ENCODE peak calls at places on chromosomes 12 and 14, in five cellular contexts. L is Karpas-422, M is H7, R is fibroblast of mammary gland, U is AG04450. N is an unnamed sample.
A peak's percentile ranks its signal among the peaks of the same experiment; 100 is the strongest.

GRCh38 chr12:121718653-121719239 is 6.2 kb downstream of the TMEM120B start:
- DNase-seq in R (no peak), L (peak; percentile 48), M (no peak), U (no peak), N (no peak)

GRCh38 chr12:2152134-2152533 is 99.3 kb downstream of the CACNA1C start:
- DNase-seq in U (no peak), L (no peak), R (no peak), M (no peak), N (no peak)

GRCh38 chr14:21068521-21069387 is 1.4 kb upstream of the ARHGEF40 start:
- DNase-seq in R (peak; percentile 63), U (no peak), M (peak; percentile 80), L (peak; percentile 86), N (no peak)

GRCh38 chr12:121388421-121388981 is 11.4 kb upstream of the RNF34 start:
- DNase-seq in L (no peak), U (peak; percentile 76), R (peak; percentile 58), M (no peak), N (no peak)

GRCh38 chr12:58877243-58877743 is 43.0 kb downstream of the LRIG3 start:
- DNase-seq in L (no peak), R (peak; percentile 99), M (no peak), U (peak; percentile 97), N (peak; percentile 99)

GRCh38 chr12:22321620-22322019 is 12.9 kb downstream of the ST8SIA1 start:
- DNase-seq in L (peak; percentile 60), M (no peak), U (no peak), R (no peak), N (no peak)

GRCh38 chr12:117699118-117699517 is 269.7 kb downstream of the KSR2 start:
- DNase-seq in L (no peak), R (no peak), M (no peak), U (no peak), N (no peak)

GRCh38 chr12:53564276-53564675 is 57.0 kb upstream of the NPFF start:
- DNase-seq in M (no peak), L (no peak), R (no peak), U (no peak), N (no peak)

GRCh38 chr14:84087986-84088531 is 1441.9 kb upstream of the FLRT2 start:
- DNase-seq in M (no peak), L (no peak), U (peak; percentile 51), R (peak; percentile 30), N (no peak)

GRCh38 chr14:23154876-23155587 is 28.4 kb downstream of the SLC7A8 start:
- DNase-seq in M (peak; percentile 72), L (no peak), U (peak; percentile 77), R (peak; percentile 94), N (peak; percentile 62)

GRCh38 chr12:107661830-107662229 is 23.8 kb upstream of the PWP1 start:
- DNase-seq in L (no peak), U (no peak), M (no peak), R (no peak), N (no peak)

GRCh38 chr12:88267630-88268029 is 125.5 kb downstream of the TMTC3 start:
- DNase-seq in R (no peak), L (peak; percentile 27), U (no peak), M (no peak), N (no peak)

GRCh38 chr12:65500121-65500846 is 221.8 kb downstream of the MSRB3 start:
- DNase-seq in L (no peak), U (no peak), R (peak; percentile 67), M (no peak), N (no peak)

GRCh38 chr12:27838543-27838942 is 58.5 kb upstream of the MANSC4 start:
- DNase-seq in M (no peak), R (no peak), L (no peak), U (no peak), N (no peak)

GRCh38 chr12:98754095-98754494 is 109.0 kb downstream of the APAF1 start:
- DNase-seq in M (no peak), U (peak; percentile 20), L (no peak), R (peak; percentile 71), N (no peak)

GRCh38 chr14:45364565-45364964 is 111.6 kb upstream of the MIS18BP1 start:
- DNase-seq in M (no peak), R (no peak), L (no peak), U (no peak), N (no peak)

GRCh38 chr12:84732941-84733340 is 179.7 kb downstream of the SLC6A15 start:
- DNase-seq in M (no peak), L (no peak), R (no peak), U (no peak), N (no peak)

GRCh38 chr14:90168425-90169105 is 87.8 kb upstream of the PSMC1 start:
- DNase-seq in U (no peak), L (no peak), M (no peak), R (peak; percentile 7), N (no peak)

GRCh38 chr12:57476162-57476992 is 3.3 kb downstream of the ARHGAP9 start:
- DNase-seq in M (no peak), U (no peak), L (no peak), R (no peak), N (no peak)

GRCh38 chr12:85630851-85631250 is 205.4 kb downstream of the RASSF9 start:
- DNase-seq in U (no peak), L (no peak), R (peak; percentile 27), M (no peak), N (no peak)

GRCh38 chr12:56151672-56152131 is 685 bp upstream of the MYL6B start:
- DNase-seq in M (peak; percentile 84), L (peak; percentile 90), R (peak; percentile 24), U (no peak), N (no peak)

GRCh38 chr14:74425525-74426201 is 347 bp downstream of the SYNDIG1L start:
- DNase-seq in M (peak; percentile 98), L (no peak), R (no peak), U (no peak), N (no peak)

GRCh38 chr14:39469094-39469710 is 37.0 kb upstream of the FBXO33 start:
- DNase-seq in L (peak; percentile 87), R (peak; percentile 34), U (no peak), M (no peak), N (no peak)

GRCh38 chr12:130992448-130992847 is 38.7 kb downstream of the ADGRD1 start:
- DNase-seq in L (no peak), R (no peak), U (no peak), M (no peak), N (no peak)

GRCh38 chr14:101819251-101819990 is 57.9 kb downstream of the PPP2R5C start:
- DNase-seq in L (no peak), U (no peak), M (no peak), R (no peak), N (no peak)

DNA sequence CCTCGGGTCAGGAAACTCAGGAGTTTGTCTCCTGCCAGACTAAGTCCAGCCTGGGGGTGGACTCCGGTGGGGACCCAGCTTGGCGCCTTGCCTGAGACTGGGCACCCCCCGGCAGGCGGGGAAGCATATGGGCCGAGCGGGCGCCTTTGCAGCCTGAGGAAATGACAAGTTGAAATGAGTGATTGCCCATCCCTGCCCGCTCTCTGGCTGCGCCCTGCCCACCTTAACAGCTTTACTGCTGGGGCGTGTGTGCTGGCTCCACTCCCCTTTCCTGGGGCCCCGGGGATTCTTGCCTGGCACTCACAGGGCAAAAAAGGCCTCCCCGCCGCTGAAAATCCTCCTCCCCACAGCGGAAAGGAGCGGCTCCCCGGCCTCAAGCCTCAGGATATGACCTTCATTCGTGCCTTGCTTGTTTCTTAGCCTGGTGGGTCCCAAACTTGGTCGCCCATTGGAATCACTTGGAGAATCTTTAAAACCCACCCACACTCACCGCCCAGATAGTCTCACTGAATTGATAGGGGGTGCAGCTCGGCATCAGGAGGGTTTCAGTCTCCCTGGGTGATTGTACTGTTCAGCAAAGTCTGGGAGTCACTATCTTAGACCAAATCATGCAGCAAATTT is 1.5 kb downstream of the RFLNA start:
- DNase-seq in M (peak; percentile 74), U (no peak), R (no peak), L (no peak), N (no peak)
- H3K4me3 ChIP-seq in M (no peak overlapping the region), U (no peak overlapping the region), R (no peak overlapping the region), L (no peak overlapping the region), N (peak overlapping the region; percentile 47)

DNA sequence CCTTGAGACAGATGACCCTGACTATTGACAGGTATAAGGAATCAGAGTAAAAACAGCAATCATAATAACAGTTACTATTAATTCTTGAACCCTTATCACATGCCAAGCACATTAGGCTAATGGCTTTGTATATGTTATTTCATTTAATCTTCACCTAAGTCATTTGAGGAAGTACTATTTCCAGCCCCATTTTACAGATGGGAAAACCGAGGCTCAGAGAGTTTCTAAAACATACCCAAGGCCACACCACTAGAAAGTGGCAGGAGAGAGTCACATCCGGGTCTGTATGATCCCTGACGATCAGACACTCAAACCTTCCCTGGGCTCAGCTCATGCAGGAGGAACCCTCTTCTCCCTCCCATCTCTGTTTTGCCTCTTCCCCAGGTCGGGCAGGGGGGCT is 209.5 kb downstream of the RBM19 start:
- DNase-seq in L (no peak), M (no peak), U (no peak), R (no peak), N (no peak)
- H3K4me3 ChIP-seq in L (no peak overlapping the region), M (no peak overlapping the region), U (no peak overlapping the region), R (no peak overlapping the region), N (no peak overlapping the region)

DNA sequence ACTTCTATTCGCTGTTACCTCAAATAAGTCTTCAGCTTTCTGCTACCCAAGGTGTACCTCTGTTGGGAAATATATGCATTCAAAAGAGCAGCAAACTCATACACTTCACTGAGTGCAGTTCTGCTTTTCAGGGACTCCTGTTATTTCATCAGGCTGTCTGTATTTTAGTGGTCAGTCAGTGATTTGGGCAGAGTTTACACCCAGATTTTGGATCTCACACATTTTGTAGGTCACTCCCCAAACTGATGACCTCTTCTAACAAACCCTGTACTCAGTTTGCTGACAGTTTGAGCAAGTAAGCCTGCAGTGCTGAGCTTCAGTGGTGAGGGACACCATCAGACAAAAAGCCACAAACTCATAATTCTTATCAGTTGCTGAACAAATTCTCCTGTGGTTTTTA is 8.2 kb upstream of the WASHC4 start:
- DNase-seq in U (no peak), R (no peak), L (no peak), M (no peak), N (no peak)
- H3K4me3 ChIP-seq in U (no peak overlapping the region), R (no peak overlapping the region), L (no peak overlapping the region), M (no peak overlapping the region), N (no peak overlapping the region)

GRCh38 chr12:96176575-96176974 is 17.6 kb upstream of the ELK3 start:
- DNase-seq in R (no peak), L (no peak), M (no peak), U (no peak), N (no peak)

GRCh38 chr12:96171905-96172304 is 22.3 kb upstream of the ELK3 start:
- DNase-seq in U (no peak), L (no peak), M (no peak), R (no peak), N (no peak)

GRCh38 chr12:96172981-96173380 is 21.2 kb upstream of the ELK3 start:
- DNase-seq in L (no peak), M (peak; percentile 1), R (no peak), U (no peak), N (no peak)

DNA sequence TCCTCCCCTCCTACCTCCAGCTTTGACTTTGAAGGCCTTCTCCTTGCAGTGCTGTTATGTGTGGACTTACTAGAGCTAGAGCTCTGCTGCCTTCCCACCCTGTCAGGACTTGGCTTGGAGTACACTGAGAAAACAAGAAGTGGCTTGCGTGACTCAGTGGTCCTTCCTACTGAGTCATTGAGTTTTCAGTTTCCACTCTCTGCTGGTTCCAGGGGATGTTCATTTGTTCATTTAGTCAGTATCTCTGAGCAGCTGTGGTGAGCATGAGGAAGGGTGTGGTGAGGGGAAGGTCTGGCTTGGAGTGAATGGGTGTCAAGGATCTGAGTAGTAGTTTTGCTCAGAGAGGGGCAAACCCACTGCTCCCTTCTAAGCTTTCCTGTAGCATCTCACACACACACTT is 17.2 kb upstream of the ELK3 start:
- DNase-seq in M (no peak), R (peak; percentile 96), L (no peak), U (no peak), N (peak; percentile 55)
- H3K4me3 ChIP-seq in M (no peak overlapping the region), R (no peak overlapping the region), L (no peak overlapping the region), U (no peak overlapping the region), N (no peak overlapping the region)

N was measured in skeletal muscle cell.